ENCODE peak calls at places on chromosomes 4 and X, in ten cellular contexts. A is vagina; H is left ventricle myocardium inferior; V is lower leg skin; M is AG09309; W is cardiac muscle cell; F is MCF 10A; C is PC-9; X is GM13977; Y is CD4-positive, alpha-beta T cell. R is an unnamed sample.

GRCh38 chr4:122456228-122457106 is at the start of gene IL2:
- DNase-seq in A (no peak), H (no peak), V (no peak), M (no peak), W (no peak), F (no peak), C (no peak), X (no peak), Y (no peak), R (no peak)

GRCh38 chr4:110091426-110091825 is 107.0 kb downstream of the ELOVL6 start:
- DNase-seq in A (no peak), H (no peak), V (no peak), M (peak; percentile 31), W (peak; percentile 64), F (peak; percentile 50), C (no peak), X (no peak), Y (no peak), R (no peak)

GRCh38 chrX:76398970-76399369 is 28.5 kb upstream of the MAGEE1 start:
- DNase-seq in A (no peak), H (no peak), V (no peak), M (no peak), W (no peak), F (no peak), C (no peak), X (no peak), Y (no peak), R (no peak)

GRCh38 chr4:81609844-81610243 is 138.1 kb upstream of the RASGEF1B start:
- DNase-seq in A (no peak), H (no peak), V (no peak), M (no peak), W (no peak), F (no peak), C (no peak), X (no peak), Y (no peak), R (no peak)

GRCh38 chrX:107574054-107574683 is 54.1 kb upstream of the PRPS1 start:
- DNase-seq in A (no peak), H (no peak), V (no peak), M (no peak), W (peak; percentile 43), F (peak; percentile 58), C (no peak), X (no peak), Y (no peak), R (no peak)

GRCh38 chrX:115266300-115266699 is 23.2 kb upstream of the LUZP4 start:
- DNase-seq in A (no peak), H (no peak), V (no peak), M (no peak), W (no peak), F (no peak), C (no peak), X (no peak), Y (no peak), R (no peak)

GRCh38 chr4:76090241-76090691 is 15.8 kb downstream of the ART3 start:
- DNase-seq in A (no peak), H (no peak), V (no peak), M (peak; percentile 74), W (peak; percentile 89), F (peak; percentile 88), C (peak; percentile 23), X (peak; percentile 42), Y (no peak), R (no peak)

GRCh38 chr4:94447754-94448411 is 3.9 kb upstream of the PDLIM5 start:
- DNase-seq in A (no peak), H (no peak), V (no peak), M (no peak), W (no peak), F (no peak), C (no peak), X (no peak), Y (no peak), R (no peak)

GRCh38 chr4:76589872-76590846 is 155.1 kb downstream of the SHROOM3 start:
- DNase-seq in A (no peak), H (peak; percentile 43), V (no peak), M (peak; percentile 90), W (peak; percentile 96), F (peak; percentile 49), C (peak; percentile 82), X (no peak), Y (no peak), R (peak; percentile 26)

GRCh38 chr4:120870279-120870673 is 52.2 kb downstream of the PRDM5 start:
- DNase-seq in A (no peak), H (no peak), V (no peak), M (no peak), W (no peak), F (no peak), C (peak; percentile 2), X (no peak), Y (no peak), R (no peak)

GRCh38 chr4:138341739-138342415 is 99.7 kb upstream of the SLC7A11 start:
- DNase-seq in A (no peak), H (no peak), V (no peak), M (no peak), W (no peak), F (no peak), C (no peak), X (no peak), Y (no peak), R (no peak)

GRCh38 chrX:137565921-137566745 is at the start of gene ZIC3:
- DNase-seq in A (no peak), H (peak; percentile 57), V (no peak), M (no peak), W (peak; percentile 45), F (no peak), C (no peak), X (no peak), Y (no peak), R (peak; percentile 60)

GRCh38 chr4:176545886-176546285 is 226.1 kb downstream of the SPCS3 start:
- DNase-seq in A (no peak), H (no peak), V (no peak), M (no peak), W (no peak), F (no peak), C (no peak), X (no peak), Y (no peak), R (no peak)

GRCh38 chr4:20248155-20248558 is 3.5 kb upstream of the SLIT2 start:
- DNase-seq in A (no peak), H (no peak), V (no peak), M (peak; percentile 81), W (peak; percentile 84), F (peak; percentile 73), C (peak; percentile 14), X (peak; percentile 20), Y (no peak), R (no peak)

GRCh38 chr4:153207027-153207426 is 2.8 kb downstream of the TRIM2 start:
- DNase-seq in A (no peak), H (no peak), V (no peak), M (no peak), W (no peak), F (no peak), C (no peak), X (no peak), Y (no peak), R (no peak)

GRCh38 chrX:43654431-43655150 is 1.5 kb upstream of the MAOA start:
- DNase-seq in A (no peak), H (peak; percentile 92), V (peak; percentile 97), M (peak; percentile 57), W (peak; percentile 96), F (peak; percentile 91), C (peak; percentile 79), X (peak; percentile 83), Y (peak; percentile 83), R (peak; percentile 74)
- TF ChIP-seq CTCF in A (no peak), H (peak; percentile 55), V (no peak), M (peak; percentile 27), W (peak; percentile 30), F (no peak), C (no peak), X (no peak), Y (no peak), R (peak; percentile 49)

DNA sequence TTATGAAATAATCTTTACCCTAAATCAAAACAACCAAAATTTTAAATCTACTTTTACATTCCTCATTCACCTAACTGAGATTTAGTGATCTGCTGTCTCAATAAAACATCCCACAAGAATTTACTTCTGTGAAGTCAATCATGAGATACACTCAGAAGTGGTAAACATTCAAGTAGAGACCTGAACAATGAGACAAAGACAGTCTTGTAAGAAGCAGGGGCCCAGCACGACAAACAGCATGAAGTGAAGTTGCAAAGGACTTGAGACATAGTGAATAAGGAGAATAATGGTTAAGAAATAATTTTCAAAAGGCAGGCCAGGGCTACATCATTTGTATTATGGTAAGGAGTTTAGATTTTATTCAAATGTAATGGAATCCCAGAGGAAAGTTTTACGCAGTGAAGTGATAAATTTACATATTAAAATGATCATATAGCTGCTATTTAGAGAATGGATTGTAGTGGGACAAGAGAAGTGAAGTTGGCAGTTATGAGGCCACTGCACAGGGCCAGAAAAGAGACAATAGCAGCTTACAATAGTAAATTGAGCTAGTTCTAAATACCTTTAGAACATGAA is 101.9 kb downstream of the MAB21L2 start:
- DNase-seq in A (no peak), H (no peak), V (no peak), M (no peak), W (no peak), F (no peak), C (no peak), X (no peak), Y (no peak), R (no peak)
- TF ChIP-seq CTCF in A (no peak), H (no peak), V (no peak), M (no peak), W (no peak), F (no peak), C (no peak), X (no peak), Y (no peak), R (no peak)

DNA sequence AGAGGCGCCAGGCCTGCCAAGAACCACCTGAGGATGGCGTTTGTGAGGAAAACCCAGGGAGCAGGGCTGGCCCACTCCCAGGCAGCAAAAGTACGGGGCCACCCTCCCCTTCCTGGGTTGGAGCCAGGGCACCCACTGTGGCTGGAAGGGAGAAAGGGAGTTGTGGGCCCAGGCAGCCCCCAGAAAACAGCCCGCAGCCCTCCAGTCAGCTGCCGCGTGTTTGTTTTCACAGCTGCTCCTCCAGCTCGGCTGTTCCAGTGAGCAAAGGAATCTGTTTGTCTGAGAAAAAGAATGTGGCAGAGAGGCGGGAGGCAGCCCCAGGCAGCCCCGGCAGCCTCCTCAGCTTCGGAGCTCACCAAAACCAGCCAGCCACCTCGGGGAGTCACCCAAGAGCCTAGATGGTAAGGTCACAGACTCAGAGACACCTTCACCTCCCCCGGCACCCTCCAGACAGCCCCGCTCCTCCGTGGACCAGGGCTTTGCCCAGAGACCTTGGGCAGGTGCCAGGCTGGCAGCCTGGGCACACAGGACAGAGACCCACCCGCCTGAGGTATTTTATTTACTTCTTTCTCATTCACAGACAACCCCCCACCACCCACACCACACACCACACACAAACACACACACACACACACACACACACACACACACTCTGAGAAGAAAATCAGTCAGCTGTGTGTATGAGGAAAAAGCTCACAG is 338.1 kb downstream of the BCOR start:
- DNase-seq in A (no peak), H (peak; percentile 23), V (no peak), M (no peak), W (peak; percentile 66), F (peak; percentile 29), C (no peak), X (no peak), Y (no peak), R (no peak)
- TF ChIP-seq CTCF in A (no peak), H (no peak), V (no peak), M (no peak), W (no peak), F (no peak), C (no peak), X (no peak), Y (no peak), R (no peak)

GRCh38 chr4:54683616-54684346 is 26.0 kb downstream of the KIT start:
- DNase-seq in A (no peak), H (no peak), V (no peak), M (no peak), W (peak; percentile 32), F (peak; percentile 72), C (peak; percentile 7), X (peak; percentile 28), Y (peak; percentile 47), R (no peak)
- TF ChIP-seq CTCF in A (no peak), H (peak; percentile 53), V (no peak), M (peak; percentile 59), W (peak; percentile 36), F (no peak), C (peak; percentile 55), X (peak; percentile 55), Y (peak; percentile 58), R (peak; percentile 30)